ENCODE peak calls at places on chromosomes 13 and 19, in four cellular contexts. C is foreskin fibroblast, Y is neural progenitor cell, R is testis. E is an unnamed sample.

GRCh38 chr19:44807652-44808462 is 1.0 kb upstream of the BCAM start:
- DNase-seq in C (no peak), Y (peak; percentile 87), R (no peak), E (peak; percentile 17)

GRCh38 chr19:5253403-5254110 is 87.1 kb downstream of the PTPRS start:
- DNase-seq in C (peak; percentile 14), Y (no peak), R (no peak), E (peak; percentile 24)

GRCh38 chr19:41911889-41912731 is 16.1 kb downstream of the ERFL start:
- DNase-seq in C (no peak), Y (no peak), R (no peak), E (no peak)

GRCh38 chr13:60538566-60538965 is 141.5 kb downstream of the TDRD3 start:
- DNase-seq in C (no peak), Y (no peak), R (no peak), E (no peak)

GRCh38 chr19:56253737-56254136 is 18.8 kb upstream of the EDDM13 start:
- DNase-seq in C (peak; percentile 29), Y (peak; percentile 56), R (no peak), E (peak; percentile 65)

GRCh38 chr13:97935071-97935470 is 18.4 kb upstream of the IPO5 start:
- DNase-seq in C (no peak), Y (no peak), R (no peak), E (no peak)

GRCh38 chr19:14786421-14786851 is 8.1 kb upstream of the ADGRE2 start:
- DNase-seq in C (peak; percentile 2), Y (peak; percentile 80), R (peak; percentile 56), E (no peak)

GRCh38 chr13:86269511-86269910 is 470.3 kb upstream of the SLITRK6 start:
- DNase-seq in C (no peak), Y (no peak), R (no peak), E (no peak)

GRCh38 chr19:3818479-3818878 is 32.3 kb upstream of the MATK start:
- DNase-seq in C (no peak), Y (no peak), R (no peak), E (peak; percentile 6)

GRCh38 chr19:35002037-35002535 is 2.0 kb downstream of the GRAMD1A start:
- DNase-seq in C (no peak), Y (no peak), R (no peak), E (no peak)

GRCh38 chr13:99980201-99981114 is 1.1 kb upstream of the ZIC2 start:
- DNase-seq in C (peak; percentile 72), Y (peak; percentile 96), R (peak; percentile 75), E (peak; percentile 88)

GRCh38 chr13:109627649-109628048 is 158.7 kb downstream of the IRS2 start:
- DNase-seq in C (no peak), Y (no peak), R (no peak), E (no peak)

GRCh38 chr13:109630281-109630680 is 156.1 kb downstream of the IRS2 start:
- DNase-seq in C (no peak), Y (no peak), R (no peak), E (no peak)

GRCh38 chr13:109631069-109631468 is 155.3 kb downstream of the IRS2 start:
- DNase-seq in C (no peak), Y (no peak), R (no peak), E (no peak)

GRCh38 chr13:109628251-109628699 is 158.1 kb downstream of the IRS2 start:
- DNase-seq in C (peak; percentile 90), Y (no peak), R (no peak), E (peak; percentile 62)

DNA sequence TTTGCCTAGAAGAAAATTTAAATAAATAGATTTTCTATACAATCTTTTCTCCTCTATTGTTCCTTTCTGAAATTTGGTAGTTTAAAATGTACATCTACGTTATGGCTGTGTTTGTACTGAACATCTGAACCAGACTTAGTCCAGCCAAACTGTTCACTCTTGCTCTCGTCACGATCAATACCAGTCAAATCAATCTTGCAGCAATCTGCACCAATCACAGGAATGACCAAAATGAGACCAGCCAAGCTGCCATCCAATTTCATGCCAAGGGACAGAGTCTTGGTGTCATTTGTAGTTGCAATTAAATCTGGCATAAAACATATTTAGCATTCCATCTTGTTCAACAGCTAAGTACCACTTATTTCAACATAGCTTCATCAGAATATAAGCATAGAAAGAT is 156.6 kb downstream of the IRS2 start:
- DNase-seq in C (no peak), Y (no peak), R (no peak), E (no peak)
- TF ChIP-seq CTCF in C (no peak), Y (no peak), R (no peak), E (no peak)

GRCh38 chr13:40484101-40484800 is 182.2 kb downstream of the FOXO1 start:
- DNase-seq in C (no peak), Y (no peak), R (no peak), E (no peak)
- H3K4me3 ChIP-seq in C (no peak overlapping the region), Y (no peak overlapping the region), R (no peak overlapping the region), E (no peak overlapping the region)

DNA sequence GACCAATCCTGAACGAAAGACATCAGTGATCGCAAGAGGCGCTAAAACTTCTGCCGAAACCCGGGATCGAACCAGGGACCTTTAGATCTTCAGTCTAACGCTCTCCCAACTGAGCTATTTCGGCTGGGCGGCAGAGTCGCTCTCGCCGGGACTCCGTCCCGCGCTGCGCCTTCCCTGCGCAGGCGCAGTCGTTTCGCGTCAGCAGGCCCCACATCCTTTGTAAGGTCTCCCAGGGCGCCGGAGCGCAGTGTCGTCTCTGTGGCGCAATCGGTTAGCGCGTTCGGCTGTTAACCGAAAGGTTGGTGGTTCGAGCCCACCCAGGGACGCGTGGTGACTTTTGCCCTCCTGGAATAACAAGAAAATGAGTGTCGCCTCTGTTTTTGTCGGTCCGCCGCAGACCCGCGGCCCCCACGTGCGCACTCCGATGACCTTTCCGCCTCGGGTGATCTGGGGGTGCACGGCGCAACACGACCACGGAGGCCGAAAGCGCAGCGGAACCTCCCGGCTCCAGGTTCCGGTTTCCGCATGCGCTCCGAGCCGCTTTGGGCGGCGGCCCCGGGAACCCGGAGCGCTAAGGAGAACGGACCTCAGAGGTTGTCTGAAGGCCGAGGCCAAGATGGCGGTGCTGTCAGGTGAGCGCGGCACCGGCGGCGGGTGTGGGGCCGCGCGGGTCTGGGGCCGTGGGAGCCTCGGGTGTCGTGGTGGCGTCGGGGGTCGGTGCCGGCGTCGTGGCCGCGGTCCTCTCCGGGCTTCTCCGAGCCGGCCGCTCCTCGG is at the start of gene NDUFS7:
- DNase-seq in C (peak; percentile 91), Y (peak; percentile 95), R (peak; percentile 93), E (peak; percentile 93)
- TF ChIP-seq CTCF in C (no peak), Y (peak; percentile 32), R (peak; percentile 60), E (no peak)

GRCh38 chr19:2108251-2109016 is 11.7 kb downstream of the IZUMO4 start:
- DNase-seq in C (no peak), Y (no peak), R (no peak), E (no peak)
- H3K4me3 ChIP-seq in C (no peak overlapping the region), Y (no peak overlapping the region), R (no peak overlapping the region), E (no peak overlapping the region)

E was measured in astrocyte of the spinal cord.